ENCODE peak calls at places on chromosome 7, in ten cellular contexts. I is heart right ventricle, F is fibroblast of villous mesenchyme, S is A549, T is Panc1, B is HFF-Myc, X is fibroblast of lung, E is endothelial cell of umbilical vein, Y is stomach, H is PC-9. J is an unnamed sample.

GRCh38 chr7:118863961-118864360 is 639.5 kb downstream of the ANKRD7 start:
- DNase-seq in I (no peak), F (no peak), S (no peak), T (no peak), B (no peak), X (no peak), E (no peak), Y (no peak), H (no peak), J (no peak)

GRCh38 chr7:119256446-119257131 is 1016.4 kb upstream of the KCND2 start:
- DNase-seq in I (no peak), F (no peak), S (no peak), T (no peak), B (no peak), X (no peak), E (no peak), Y (no peak), H (no peak), J (no peak)

GRCh38 chr7:157851501-157852067 is 514.8 kb downstream of the DNAJB6 start:
- DNase-seq in I (peak), F (no peak), S (no peak), T (no peak), B (no peak), X (peak), E (no peak), Y (peak), H (no peak), J (no peak)

GRCh38 chr7:157136372-157136771 is 2.4 kb upstream of the UBE3C start:
- DNase-seq in I (no peak), F (peak), S (peak), T (no peak), B (peak), X (peak), E (peak), Y (no peak), H (no peak), J (peak)

GRCh38 chr7:85104432-85105205 is 82.2 kb downstream of the SEMA3D start:
- DNase-seq in I (no peak), F (peak), S (no peak), T (no peak), B (peak), X (peak), E (peak), Y (no peak), H (no peak), J (no peak)

GRCh38 chr7:120226188-120226587 is 46.8 kb upstream of the KCND2 start:
- DNase-seq in I (no peak), F (no peak), S (no peak), T (no peak), B (no peak), X (no peak), E (no peak), Y (no peak), H (no peak), J (no peak)

GRCh38 chr7:101243786-101244384 is 996 bp downstream of the FIS1 start:
- DNase-seq in I (peak), F (peak), S (peak), T (no peak), B (no peak), X (peak), E (no peak), Y (no peak), H (peak), J (no peak)

GRCh38 chr7:18421297-18422004 is 74.1 kb upstream of the HDAC9 start:
- DNase-seq in I (no peak), F (peak), S (no peak), T (no peak), B (no peak), X (peak), E (no peak), Y (no peak), H (no peak), J (no peak)

GRCh38 chr7:70387197-70387596 is 744.7 kb upstream of the GALNT17 start:
- DNase-seq in I (no peak), F (no peak), S (no peak), T (no peak), B (no peak), X (peak), E (no peak), Y (no peak), H (no peak), J (no peak)
- H3K4me3 ChIP-seq in I (no peak), F (no peak), S (no peak), T (no peak), B (no peak), X (no peak), E (no peak), Y (no peak), H (no peak), J (no peak)

GRCh38 chr7:149704507-149704906 is 68.9 kb downstream of the ZNF467 start:
- DNase-seq in I (no peak), F (no peak), S (no peak), T (no peak), B (no peak), X (peak), E (no peak), Y (no peak), H (no peak), J (no peak)
- TF ChIP-seq CTCF in I (no peak), F (no peak), S (no peak), T (no peak), B (no peak), X (no peak), E (no peak), Y (no peak), H (no peak), J (no peak)

GRCh38 chr7:20777377-20778062 is 9.2 kb downstream of the SP8 start:
- DNase-seq in I (no peak), F (no peak), S (no peak), T (no peak), B (no peak), X (no peak), E (no peak), Y (no peak), H (no peak), J (no peak)

GRCh38 chr7:20778063-20778721 is 8.5 kb downstream of the SP8 start:
- DNase-seq in I (peak), F (peak), S (peak), T (no peak), B (no peak), X (no peak), E (peak), Y (peak), H (no peak), J (no peak)

GRCh38 chr7:20779041-20779440 is 7.6 kb downstream of the SP8 start:
- DNase-seq in I (no peak), F (no peak), S (no peak), T (no peak), B (no peak), X (no peak), E (no peak), Y (no peak), H (no peak), J (no peak)

GRCh38 chr7:20776942-20777341 is 9.7 kb downstream of the SP8 start:
- DNase-seq in I (no peak), F (no peak), S (no peak), T (no peak), B (no peak), X (no peak), E (no peak), Y (no peak), H (no peak), J (no peak)

DNA sequence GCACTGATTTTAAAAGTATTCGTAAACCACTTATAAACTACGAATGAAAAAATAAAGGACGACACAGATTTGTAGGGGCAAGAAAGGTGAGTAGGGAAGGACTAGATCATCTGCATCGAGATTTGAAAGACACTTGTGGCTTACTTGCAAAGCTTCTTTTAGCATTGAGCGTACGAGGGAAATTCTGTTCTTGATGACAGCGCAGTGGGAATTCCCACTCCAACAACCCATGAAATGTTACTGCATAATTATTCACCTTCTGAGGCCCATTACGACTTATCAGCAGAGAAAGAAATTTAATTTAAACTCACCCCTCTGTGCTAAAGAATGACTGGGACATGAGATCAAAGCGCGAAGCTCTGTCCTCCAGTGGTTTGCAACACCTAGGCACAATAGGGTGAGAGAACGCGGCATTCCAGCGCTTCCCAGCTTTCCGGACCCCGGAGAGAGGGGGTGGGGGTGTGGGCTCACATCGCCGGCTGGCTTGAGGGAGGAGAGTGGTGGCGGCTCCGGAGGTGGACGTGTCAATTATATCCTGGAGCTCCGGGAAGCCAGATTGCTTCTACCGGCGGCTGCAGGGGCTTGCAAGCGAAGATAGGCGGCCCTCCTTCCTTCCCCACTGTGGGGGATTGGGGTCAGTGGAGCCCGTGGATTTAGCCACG is 10.3 kb downstream of the SP8 start:
- DNase-seq in I (no peak), F (no peak), S (no peak), T (no peak), B (no peak), X (no peak), E (no peak), Y (no peak), H (no peak), J (no peak)
- H3K4me3 ChIP-seq in I (no peak), F (no peak), S (no peak), T (no peak), B (no peak), X (no peak), E (no peak), Y (no peak), H (no peak), J (no peak)

DNA sequence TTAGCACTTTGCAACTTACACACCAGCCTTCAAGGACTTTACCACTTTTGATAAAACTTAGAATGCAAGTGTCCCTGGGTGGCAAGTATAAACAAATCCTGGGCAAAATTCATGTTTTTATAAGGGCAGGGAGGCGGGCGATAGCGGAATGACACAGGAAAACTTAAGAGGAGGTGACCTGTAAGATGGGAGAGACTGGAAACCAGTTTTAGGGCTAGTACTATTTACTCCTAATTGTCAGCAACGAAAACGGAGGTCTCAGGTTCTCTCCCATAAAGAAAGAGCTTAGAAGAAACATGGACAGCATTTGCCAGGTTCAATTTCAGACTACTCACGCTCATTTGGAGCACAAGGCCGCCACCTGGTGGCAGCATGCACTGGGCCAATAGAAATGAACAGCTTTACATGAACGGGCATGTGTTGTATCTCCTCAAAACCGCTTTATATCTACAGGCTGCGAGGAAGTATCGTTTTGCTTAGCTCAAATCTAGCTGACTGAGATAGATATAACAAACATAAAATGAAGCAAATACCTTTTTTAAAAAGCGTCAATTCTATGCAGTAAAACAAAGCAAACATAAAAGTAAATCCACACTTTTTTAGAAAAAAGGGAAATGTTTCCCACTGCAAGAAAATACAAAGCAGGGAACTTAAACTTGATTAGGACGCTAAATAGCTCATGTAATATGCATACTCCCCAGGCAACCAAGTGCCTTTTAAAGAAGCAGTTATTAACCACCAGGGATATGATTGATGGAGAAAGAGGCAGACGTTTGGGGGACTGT is 37.6 kb upstream of the SVOPL start:
- DNase-seq in I (peak), F (peak), S (peak), T (peak), B (peak), X (peak), E (peak), Y (peak), H (peak), J (peak)
- TF ChIP-seq CTCF in I (peak), F (peak), S (peak), T (peak), B (peak), X (peak), E (peak), Y (peak), H (peak), J (peak)

GRCh38 chr7:29146082-29146706 is at the start of gene CPVL:
- DNase-seq in I (peak), F (no peak), S (no peak), T (no peak), B (no peak), X (peak), E (no peak), Y (peak), H (no peak), J (no peak)
- H3K4me3 ChIP-seq in I (peak), F (peak), S (no peak), T (peak), B (no peak), X (no peak), E (no peak), Y (peak), H (no peak), J (peak)

GRCh38 chr7:44220046-44220720 is 19.4 kb downstream of the YKT6 start:
- DNase-seq in I (peak), F (no peak), S (no peak), T (no peak), B (no peak), X (no peak), E (no peak), Y (no peak), H (no peak), J (no peak)

GRCh38 chr7:44217852-44218402 is 17.1 kb downstream of the YKT6 start:
- DNase-seq in I (peak), F (no peak), S (no peak), T (no peak), B (no peak), X (no peak), E (no peak), Y (no peak), H (no peak), J (no peak)

GRCh38 chr7:44219371-44220045 is 18.7 kb downstream of the YKT6 start:
- DNase-seq in I (peak), F (no peak), S (no peak), T (no peak), B (no peak), X (no peak), E (no peak), Y (no peak), H (no peak), J (no peak)

GRCh38 chr7:44217133-44217714 is 16.4 kb downstream of the YKT6 start:
- DNase-seq in I (no peak), F (no peak), S (no peak), T (no peak), B (no peak), X (no peak), E (no peak), Y (no peak), H (no peak), J (no peak)

DNA sequence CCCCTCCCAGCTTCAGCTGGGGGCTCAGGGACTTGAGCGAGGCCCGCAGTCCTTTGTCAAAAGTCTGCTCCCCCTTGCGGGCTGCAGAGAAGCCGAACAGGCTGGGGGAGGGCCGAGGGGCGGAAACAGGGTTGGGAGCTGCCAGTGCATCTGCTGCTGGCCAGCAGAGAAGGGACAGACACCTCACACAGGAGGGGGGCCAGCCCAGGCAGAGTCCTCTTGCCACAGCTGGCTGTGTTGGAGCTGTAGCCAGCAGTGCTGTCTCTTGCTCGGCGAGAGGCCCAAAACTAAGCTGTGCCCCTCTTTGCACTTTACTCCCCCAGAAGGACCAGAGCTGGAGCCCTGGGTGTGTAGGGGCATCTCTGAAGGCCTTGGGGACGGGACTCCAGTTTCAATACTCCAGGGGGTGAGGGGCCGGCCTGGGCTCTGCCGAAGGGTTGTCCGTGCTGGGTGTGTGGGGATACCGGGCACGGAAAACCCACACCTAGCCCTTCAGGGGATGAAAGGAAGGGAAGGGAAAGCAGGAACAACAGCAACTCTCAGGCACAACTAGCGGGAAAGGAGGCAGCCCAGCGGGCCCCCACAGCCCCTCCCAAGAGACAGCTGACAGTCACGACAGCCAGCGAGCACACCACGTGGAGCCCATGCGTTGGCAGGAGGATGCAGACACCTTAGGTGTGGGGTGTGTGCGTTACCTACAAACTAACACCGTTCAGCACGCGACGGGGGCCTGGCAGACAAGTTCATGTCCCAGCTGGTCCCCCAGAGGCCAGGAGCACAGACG is 17.8 kb downstream of the YKT6 start:
- DNase-seq in I (peak), F (peak), S (no peak), T (no peak), B (no peak), X (peak), E (no peak), Y (no peak), H (no peak), J (no peak)
- TF ChIP-seq CTCF in I (no peak), F (peak), S (no peak), T (no peak), B (peak), X (no peak), E (no peak), Y (no peak), H (no peak), J (peak)

GRCh38 chr7:64795176-64795575 is 948 bp downstream of the ZNF138 start:
- DNase-seq in I (no peak), F (no peak), S (no peak), T (no peak), B (no peak), X (no peak), E (no peak), Y (no peak), H (no peak), J (no peak)
- H3K4me3 ChIP-seq in I (peak), F (peak), S (peak), T (peak), B (peak), X (peak), E (peak), Y (peak), H (peak), J (peak)

DNA sequence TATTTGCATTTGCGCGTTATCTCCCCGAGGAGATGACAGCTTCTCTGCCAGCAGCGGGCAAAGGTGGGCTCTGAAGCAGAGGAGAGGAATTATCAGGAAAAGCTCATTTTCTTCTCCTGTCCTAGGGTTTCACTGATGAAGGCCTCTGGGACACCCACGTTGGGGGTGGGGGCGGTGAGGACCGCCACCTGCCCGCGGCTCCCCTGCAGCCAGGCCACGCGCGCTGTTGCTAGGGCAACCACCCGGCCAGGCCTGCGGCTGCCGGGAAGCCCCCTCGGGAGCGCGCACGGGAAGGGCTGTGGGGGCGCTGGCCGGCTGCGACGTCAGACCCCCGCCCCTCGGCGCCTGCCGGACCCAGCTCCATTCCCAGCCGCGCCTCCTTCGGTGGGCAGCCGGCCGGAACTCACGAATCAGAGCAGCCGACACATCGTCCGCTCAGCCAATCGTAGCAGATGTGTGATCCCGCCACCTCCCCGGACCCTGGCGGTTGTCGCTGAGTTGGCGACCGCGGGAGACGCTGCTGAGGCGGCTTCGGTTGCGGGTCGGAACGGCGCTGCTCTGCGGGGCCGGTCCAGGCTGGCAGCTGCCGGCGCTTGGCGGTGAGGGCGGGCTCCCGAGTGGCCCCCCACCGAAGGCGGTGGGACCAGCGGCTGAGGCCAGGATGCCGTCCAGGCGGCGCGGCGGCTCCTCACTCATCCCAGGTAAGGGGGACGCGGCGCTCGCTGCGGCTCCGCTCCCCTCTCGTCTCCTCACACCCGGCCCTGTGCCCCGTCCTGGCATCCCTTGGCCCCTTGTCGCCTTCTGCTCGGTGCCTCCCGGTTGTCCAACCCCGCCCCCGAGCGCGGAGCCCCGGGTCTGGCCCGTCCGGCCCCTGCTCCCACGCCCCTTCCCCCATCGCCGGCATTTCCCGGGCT is at the start of gene TPST1:
- DNase-seq in I (peak), F (peak), S (peak), T (peak), B (peak), X (peak), E (peak), Y (peak), H (peak), J (peak)
- TF ChIP-seq CTCF in I (peak), F (peak), S (peak), T (peak), B (peak), X (peak), E (peak), Y (peak), H (peak), J (peak)

J was measured in astrocyte of the cerebellum.